ENCODE peak calls at places on chromosomes 1 and 21, in eight cellular contexts. One of them, this sample, is unnamed.

GRCh38 chr1:9128161-9128519 is 762 bp downstream of the GPR157 start:
- DNase-seq in colonic mucosa: peak
- DNase-seq in astrocyte of the spinal cord: no peak
- DNase-seq in left ventricle myocardium inferior: peak
- DNase-seq in WERI-Rb-1: no peak
- DNase-seq in mammary epithelial cell: peak
- DNase-seq in vagina: no peak
- DNase-seq in mucosa of descending colon: peak
- DNase-seq in this sample: peak

GRCh38 chr1:219189021-219189824 is 15.5 kb downstream of the LYPLAL1 start:
- DNase-seq in vagina: no peak
- DNase-seq in left ventricle myocardium inferior: no peak
- DNase-seq in mammary epithelial cell: peak
- DNase-seq in WERI-Rb-1: no peak
- DNase-seq in colonic mucosa: no peak
- DNase-seq in mucosa of descending colon: no peak
- DNase-seq in astrocyte of the spinal cord: peak
- DNase-seq in this sample: no peak

GRCh38 chr1:15747378-15747777 is 5.1 kb downstream of the TMEM82 start:
- DNase-seq in astrocyte of the spinal cord: no peak
- DNase-seq in WERI-Rb-1: no peak
- DNase-seq in mammary epithelial cell: no peak
- DNase-seq in mucosa of descending colon: no peak
- DNase-seq in vagina: no peak
- DNase-seq in left ventricle myocardium inferior: no peak
- DNase-seq in colonic mucosa: no peak
- DNase-seq in this sample: no peak

GRCh38 chr1:217482356-217483102 is 148.4 kb downstream of the GPATCH2 start:
- DNase-seq in left ventricle myocardium inferior: no peak
- DNase-seq in vagina: no peak
- DNase-seq in colonic mucosa: no peak
- DNase-seq in mammary epithelial cell: peak
- DNase-seq in astrocyte of the spinal cord: peak
- DNase-seq in WERI-Rb-1: no peak
- DNase-seq in mucosa of descending colon: no peak
- DNase-seq in this sample: no peak

GRCh38 chr21:34679056-34679455 is 10.3 kb downstream of the CLIC6 start:
- DNase-seq in WERI-Rb-1: no peak
- DNase-seq in vagina: no peak
- DNase-seq in mucosa of descending colon: no peak
- DNase-seq in mammary epithelial cell: no peak
- DNase-seq in colonic mucosa: no peak
- DNase-seq in left ventricle myocardium inferior: no peak
- DNase-seq in astrocyte of the spinal cord: no peak
- DNase-seq in this sample: no peak

GRCh38 chr1:155976913-155977606 is 1.3 kb downstream of the ARHGEF2 start:
- DNase-seq in vagina: no peak
- DNase-seq in mammary epithelial cell: peak
- DNase-seq in WERI-Rb-1: no peak
- DNase-seq in astrocyte of the spinal cord: no peak
- DNase-seq in mucosa of descending colon: no peak
- DNase-seq in colonic mucosa: no peak
- DNase-seq in left ventricle myocardium inferior: no peak
- DNase-seq in this sample: no peak

GRCh38 chr1:4110888-4111287 is 210.8 kb upstream of the C1orf174 start:
- DNase-seq in astrocyte of the spinal cord: no peak
- DNase-seq in left ventricle myocardium inferior: no peak
- DNase-seq in mammary epithelial cell: no peak
- DNase-seq in mucosa of descending colon: no peak
- DNase-seq in vagina: no peak
- DNase-seq in WERI-Rb-1: no peak
- DNase-seq in colonic mucosa: no peak
- DNase-seq in this sample: no peak

GRCh38 chr1:233916706-233917105 is 12.2 kb downstream of the SLC35F3 start:
- DNase-seq in astrocyte of the spinal cord: peak
- DNase-seq in mucosa of descending colon: no peak
- DNase-seq in mammary epithelial cell: peak
- DNase-seq in WERI-Rb-1: no peak
- DNase-seq in left ventricle myocardium inferior: no peak
- DNase-seq in colonic mucosa: no peak
- DNase-seq in vagina: no peak
- DNase-seq in this sample: no peak

GRCh38 chr1:27598288-27598687 is 5.7 kb downstream of the AHDC1 start:
- DNase-seq in mucosa of descending colon: no peak
- DNase-seq in mammary epithelial cell: no peak
- DNase-seq in left ventricle myocardium inferior: peak
- DNase-seq in WERI-Rb-1: peak
- DNase-seq in astrocyte of the spinal cord: no peak
- DNase-seq in vagina: no peak
- DNase-seq in colonic mucosa: no peak
- DNase-seq in this sample: no peak

GRCh38 chr1:145961109-145961424 is 3.2 kb upstream of the LIX1L start:
- DNase-seq in colonic mucosa: no peak
- DNase-seq in WERI-Rb-1: peak
- DNase-seq in mammary epithelial cell: no peak
- DNase-seq in astrocyte of the spinal cord: no peak
- DNase-seq in mucosa of descending colon: no peak
- DNase-seq in left ventricle myocardium inferior: no peak
- DNase-seq in vagina: no peak
- DNase-seq in this sample: no peak

GRCh38 chr1:14983277-14983676 is 170.3 kb upstream of the TMEM51 start:
- DNase-seq in mammary epithelial cell: no peak
- DNase-seq in left ventricle myocardium inferior: no peak
- DNase-seq in colonic mucosa: no peak
- DNase-seq in WERI-Rb-1: peak
- DNase-seq in astrocyte of the spinal cord: no peak
- DNase-seq in mucosa of descending colon: no peak
- DNase-seq in vagina: no peak
- DNase-seq in this sample: no peak

GRCh38 chr21:29961291-29962027 is 21.7 kb upstream of the GRIK1 start:
- DNase-seq in mammary epithelial cell: no peak
- DNase-seq in astrocyte of the spinal cord: no peak
- DNase-seq in mucosa of descending colon: no peak
- DNase-seq in WERI-Rb-1: no peak
- DNase-seq in vagina: no peak
- DNase-seq in left ventricle myocardium inferior: no peak
- DNase-seq in colonic mucosa: no peak
- DNase-seq in this sample: no peak

DNA sequence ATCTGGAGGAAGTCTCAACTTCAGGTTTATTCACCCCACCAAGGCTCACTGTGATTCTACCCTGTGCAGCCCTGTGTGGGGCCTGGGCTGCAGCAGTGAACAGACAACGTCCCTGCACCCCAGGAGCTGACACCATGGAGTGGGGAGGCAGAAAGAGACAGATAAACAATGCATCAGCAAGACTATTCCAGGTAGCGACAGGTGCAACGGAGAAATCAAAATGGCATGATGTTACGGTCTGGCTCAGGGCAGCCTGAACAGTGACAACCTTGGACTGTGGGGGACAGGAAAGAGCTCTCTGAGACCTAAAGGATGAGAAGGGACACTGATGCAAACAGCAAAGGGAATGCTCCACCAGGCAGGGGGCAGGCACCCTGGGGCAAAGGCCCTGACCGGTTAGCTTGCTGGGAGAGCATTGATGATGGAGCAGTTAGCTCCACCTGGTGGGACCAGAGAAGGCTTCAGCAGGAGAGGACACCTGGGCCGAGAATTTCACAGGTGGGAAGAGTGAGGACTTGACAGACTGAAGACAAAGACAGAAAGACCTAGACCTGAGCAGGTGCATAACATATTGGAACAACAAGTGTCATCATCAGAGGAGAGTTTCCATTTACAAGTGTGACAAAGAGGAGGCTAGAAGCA is 589.9 kb downstream of the MATN1 start:
- DNase-seq in WERI-Rb-1: no peak
- DNase-seq in left ventricle myocardium inferior: no peak
- DNase-seq in colonic mucosa: no peak
- DNase-seq in vagina: no peak
- DNase-seq in mammary epithelial cell: no peak
- DNase-seq in astrocyte of the spinal cord: no peak
- DNase-seq in mucosa of descending colon: no peak
- DNase-seq in this sample: no peak
- TF ChIP-seq CTCF in WERI-Rb-1: peak
- TF ChIP-seq CTCF in left ventricle myocardium inferior: no peak
- TF ChIP-seq CTCF in colonic mucosa: no peak
- TF ChIP-seq CTCF in vagina: no peak
- TF ChIP-seq CTCF in mammary epithelial cell: no peak
- TF ChIP-seq CTCF in astrocyte of the spinal cord: no peak
- TF ChIP-seq CTCF in mucosa of descending colon: no peak
- TF ChIP-seq CTCF in this sample: no peak

DNA sequence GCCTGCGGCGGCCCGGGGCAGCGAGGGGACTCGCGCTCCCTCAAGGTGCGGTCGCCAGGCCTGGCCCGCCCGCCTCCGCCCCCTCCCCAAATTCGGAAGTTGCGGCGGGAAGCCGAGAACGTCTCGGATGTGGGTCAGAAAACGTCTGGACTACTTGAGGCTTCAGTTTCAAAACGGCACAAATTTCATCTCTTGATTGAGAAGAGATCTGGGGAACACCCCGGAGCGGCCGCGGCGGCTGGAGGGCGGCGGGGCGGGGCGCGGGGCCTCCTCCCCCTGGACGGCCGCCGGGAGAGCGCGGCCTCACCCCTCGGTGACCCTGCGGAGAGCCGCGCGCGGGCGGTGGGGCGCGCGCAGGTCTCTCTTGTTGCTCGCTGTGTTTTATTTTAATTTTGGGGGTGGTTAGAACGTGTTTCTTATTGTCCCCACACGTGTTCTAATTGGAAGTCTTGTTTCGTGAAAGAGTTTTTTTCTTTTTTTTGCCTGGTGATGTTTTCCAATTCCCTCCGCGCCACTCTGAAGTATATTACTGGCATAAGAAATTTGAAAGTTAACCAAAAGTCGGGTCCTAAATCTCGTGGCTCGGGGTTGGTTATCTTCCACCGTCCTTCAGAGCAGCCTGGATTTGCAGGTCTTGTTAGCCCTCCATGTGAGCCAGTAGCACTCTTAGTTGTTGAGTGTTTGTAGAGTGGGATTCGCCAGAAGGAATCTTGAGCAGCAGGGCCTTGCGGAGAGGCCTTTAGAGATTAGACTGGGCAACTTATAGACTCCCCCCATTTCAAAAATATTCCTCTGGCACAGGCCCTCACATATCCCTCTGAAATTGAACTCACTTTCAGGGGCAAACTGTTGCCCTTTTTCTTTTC is 749 bp downstream of the PCBP3 start:
- DNase-seq in colonic mucosa: no peak
- DNase-seq in astrocyte of the spinal cord: peak
- DNase-seq in WERI-Rb-1: no peak
- DNase-seq in vagina: no peak
- DNase-seq in mammary epithelial cell: no peak
- DNase-seq in left ventricle myocardium inferior: no peak
- DNase-seq in mucosa of descending colon: peak
- DNase-seq in this sample: no peak
- H3K4me3 ChIP-seq in colonic mucosa: peak
- H3K4me3 ChIP-seq in astrocyte of the spinal cord: peak
- H3K4me3 ChIP-seq in WERI-Rb-1: peak
- H3K4me3 ChIP-seq in vagina: peak
- H3K4me3 ChIP-seq in mammary epithelial cell: no peak
- H3K4me3 ChIP-seq in left ventricle myocardium inferior: peak
- H3K4me3 ChIP-seq in mucosa of descending colon: peak
- H3K4me3 ChIP-seq in this sample: peak

DNA sequence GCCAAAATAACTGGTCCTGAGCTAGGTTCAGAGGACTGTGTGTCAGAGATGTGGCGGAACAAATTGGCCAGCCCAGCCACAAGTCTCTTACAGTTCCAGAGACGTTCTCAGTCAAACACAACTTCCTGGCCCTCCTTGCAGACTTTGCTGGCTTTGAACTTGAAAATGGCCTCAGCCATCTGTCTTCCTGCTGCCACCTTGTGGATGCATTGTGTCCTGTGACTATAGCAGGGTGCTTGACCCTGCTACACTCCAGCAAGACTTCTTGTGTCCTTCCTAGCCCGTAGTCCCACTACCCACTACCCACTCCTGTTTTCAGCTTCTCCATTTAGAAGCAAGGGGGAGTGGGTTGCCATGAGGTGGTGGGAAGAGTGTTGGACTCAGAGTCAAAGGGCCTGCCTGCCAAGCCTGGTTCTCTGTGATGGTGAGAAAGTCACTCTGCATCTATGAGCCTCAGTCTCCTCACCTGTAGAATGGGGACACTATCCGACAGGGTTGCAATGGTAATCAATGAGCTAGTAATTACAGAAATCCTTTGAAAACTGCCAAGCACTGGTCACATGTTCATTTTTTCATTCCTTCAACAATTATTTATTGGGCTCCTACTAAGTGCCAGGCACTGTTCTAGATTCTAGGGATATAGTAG is 109.9 kb downstream of the IGSF21 start:
- DNase-seq in vagina: no peak
- DNase-seq in mammary epithelial cell: no peak
- DNase-seq in astrocyte of the spinal cord: no peak
- DNase-seq in left ventricle myocardium inferior: no peak
- DNase-seq in colonic mucosa: peak
- DNase-seq in WERI-Rb-1: peak
- DNase-seq in mucosa of descending colon: peak
- DNase-seq in this sample: no peak
- TF ChIP-seq CTCF in vagina: no peak
- TF ChIP-seq CTCF in mammary epithelial cell: no peak
- TF ChIP-seq CTCF in astrocyte of the spinal cord: peak
- TF ChIP-seq CTCF in left ventricle myocardium inferior: peak
- TF ChIP-seq CTCF in colonic mucosa: peak
- TF ChIP-seq CTCF in WERI-Rb-1: peak
- TF ChIP-seq CTCF in mucosa of descending colon: no peak
- TF ChIP-seq CTCF in this sample: no peak

GRCh38 chr1:25548601-25549000 is 5.2 kb downstream of the LDLRAP1 start:
- DNase-seq in astrocyte of the spinal cord: no peak
- DNase-seq in mucosa of descending colon: no peak
- DNase-seq in colonic mucosa: no peak
- DNase-seq in WERI-Rb-1: no peak
- DNase-seq in vagina: no peak
- DNase-seq in mammary epithelial cell: no peak
- DNase-seq in left ventricle myocardium inferior: no peak
- DNase-seq in this sample: no peak
- H3K4me3 ChIP-seq in astrocyte of the spinal cord: no peak
- H3K4me3 ChIP-seq in mucosa of descending colon: no peak
- H3K4me3 ChIP-seq in colonic mucosa: no peak
- H3K4me3 ChIP-seq in WERI-Rb-1: no peak
- H3K4me3 ChIP-seq in vagina: no peak
- H3K4me3 ChIP-seq in mammary epithelial cell: no peak
- H3K4me3 ChIP-seq in left ventricle myocardium inferior: no peak
- H3K4me3 ChIP-seq in this sample: no peak

GRCh38 chr1:80566123-80566522 is 1234.6 kb upstream of the ADGRL2 start:
- DNase-seq in mammary epithelial cell: no peak
- DNase-seq in WERI-Rb-1: no peak
- DNase-seq in colonic mucosa: no peak
- DNase-seq in left ventricle myocardium inferior: no peak
- DNase-seq in astrocyte of the spinal cord: no peak
- DNase-seq in vagina: no peak
- DNase-seq in mucosa of descending colon: no peak
- DNase-seq in this sample: no peak
- TF ChIP-seq CTCF in mammary epithelial cell: no peak
- TF ChIP-seq CTCF in WERI-Rb-1: no peak
- TF ChIP-seq CTCF in colonic mucosa: no peak
- TF ChIP-seq CTCF in left ventricle myocardium inferior: no peak
- TF ChIP-seq CTCF in astrocyte of the spinal cord: no peak
- TF ChIP-seq CTCF in vagina: no peak
- TF ChIP-seq CTCF in mucosa of descending colon: no peak
- TF ChIP-seq CTCF in this sample: no peak

GRCh38 chr1:203519053-203519770 is 25.3 kb downstream of the OPTC start:
- DNase-seq in colonic mucosa: no peak
- DNase-seq in left ventricle myocardium inferior: no peak
- DNase-seq in vagina: no peak
- DNase-seq in mammary epithelial cell: peak
- DNase-seq in WERI-Rb-1: no peak
- DNase-seq in astrocyte of the spinal cord: no peak
- DNase-seq in mucosa of descending colon: no peak
- DNase-seq in this sample: no peak
- H3K4me3 ChIP-seq in colonic mucosa: no peak
- H3K4me3 ChIP-seq in left ventricle myocardium inferior: no peak
- H3K4me3 ChIP-seq in vagina: no peak
- H3K4me3 ChIP-seq in mammary epithelial cell: no peak
- H3K4me3 ChIP-seq in WERI-Rb-1: no peak
- H3K4me3 ChIP-seq in astrocyte of the spinal cord: no peak
- H3K4me3 ChIP-seq in mucosa of descending colon: no peak
- H3K4me3 ChIP-seq in this sample: no peak

GRCh38 chr21:31514598-31514997 is 144.9 kb upstream of the SOD1 start:
- DNase-seq in mammary epithelial cell: peak
- DNase-seq in mucosa of descending colon: no peak
- DNase-seq in WERI-Rb-1: no peak
- DNase-seq in vagina: no peak
- DNase-seq in colonic mucosa: no peak
- DNase-seq in left ventricle myocardium inferior: no peak
- DNase-seq in astrocyte of the spinal cord: peak
- DNase-seq in this sample: no peak
- TF ChIP-seq CTCF in mammary epithelial cell: no peak
- TF ChIP-seq CTCF in mucosa of descending colon: no peak
- TF ChIP-seq CTCF in WERI-Rb-1: peak
- TF ChIP-seq CTCF in vagina: no peak
- TF ChIP-seq CTCF in colonic mucosa: no peak
- TF ChIP-seq CTCF in left ventricle myocardium inferior: no peak
- TF ChIP-seq CTCF in astrocyte of the spinal cord: peak
- TF ChIP-seq CTCF in this sample: no peak

This sample was measured in left lung.